ENCODE peak calls at places on chromosome 6, in six cellular contexts. U is stimulated activated CD8-positive, alpha-beta memory T cell treated with anti-CD3 and anti-CD28 coated beads, Interleukin-15, amount 100 ng/mL, for 4 hours; V is stimulated activated naive CD4-positive, alpha-beta T cell; C is ELR; B is hippocampal formation; E is HCEC 1CT. O is an unnamed sample.

GRCh38 chr6:161545741-161546140 is 271.9 kb upstream of the AGPAT4 start:
- DNase-seq in C (no peak), E (no peak), B (no peak), V (no peak), U (no peak), O (no peak)

GRCh38 chr6:97215157-97215769 is 67.8 kb downstream of the MMS22L start:
- DNase-seq in C (peak; percentile 69), U (no peak), B (peak; percentile 85), E (peak; percentile 64), V (no peak), O (no peak)

GRCh38 chr6:3013486-3013885 is 13.8 kb downstream of the NQO2 start:
- DNase-seq in C (peak; percentile 86), E (peak; percentile 9), V (no peak), B (no peak), U (no peak), O (no peak)

GRCh38 chr6:166555066-166555465 is 31.4 kb downstream of the RAMACL start:
- DNase-seq in E (no peak), B (no peak), U (no peak), C (no peak), V (no peak), O (no peak)

GRCh38 chr6:53852805-53853204 is 58.0 kb downstream of the LRRC1 start:
- DNase-seq in V (no peak), B (no peak), E (no peak), C (no peak), U (no peak), O (no peak)

GRCh38 chr6:146851837-146852236 is 253.1 kb downstream of the ADGB start:
- DNase-seq in C (peak; percentile 90), B (no peak), V (no peak), E (peak; percentile 96), U (no peak), O (no peak)

GRCh38 chr6:111852704-111853103 is 20.5 kb downstream of the FYN start:
- DNase-seq in B (no peak), V (no peak), U (no peak), C (no peak), E (peak; percentile 32), O (no peak)

GRCh38 chr6:82246802-82247633 is 526 bp downstream of the IBTK start:
- DNase-seq in U (no peak), B (peak; percentile 60), V (no peak), E (peak; percentile 39), C (peak; percentile 73), O (no peak)

GRCh38 chr6:79436232-79436631 is 101.0 kb downstream of the LCA5 start:
- DNase-seq in U (no peak), B (no peak), C (no peak), V (no peak), E (peak; percentile 55), O (no peak)

GRCh38 chr6:153129873-153130514 is 1.1 kb downstream of the RGS17 start:
- DNase-seq in E (peak; percentile 22), C (peak; percentile 46), U (no peak), B (peak; percentile 2), V (no peak), O (no peak)

GRCh38 chr6:101722991-101723579 is 329.6 kb downstream of the GRIK2 start:
- DNase-seq in B (no peak), V (no peak), C (peak; percentile 89), U (no peak), E (peak; percentile 83), O (no peak)

GRCh38 chr6:132504757-132505156 is 8.2 kb downstream of the STX7 start:
- DNase-seq in U (no peak), V (no peak), E (no peak), C (no peak), B (no peak), O (no peak)

GRCh38 chr6:44132476-44132875 is 5.1 kb downstream of the TMEM63B start:
- DNase-seq in E (no peak), B (no peak), V (no peak), C (no peak), U (no peak), O (no peak)

GRCh38 chr6:43120938-43121913 is 45.1 kb downstream of the PTK7 start:
- DNase-seq in B (no peak), U (no peak), V (no peak), E (peak; percentile 97), C (peak; percentile 98), O (no peak)

GRCh38 chr6:126614642-126615504 is 275.0 kb downstream of the CENPW start:
- DNase-seq in B (no peak), V (no peak), E (no peak), U (no peak), C (no peak), O (no peak)

GRCh38 chr6:97440590-97441176 is 157.7 kb upstream of the MMS22L start:
- DNase-seq in V (no peak), U (no peak), E (peak; percentile 12), B (peak; percentile 91), C (peak; percentile 56), O (no peak)

GRCh38 chr6:109877028-109877726 is 100.9 kb upstream of the GPR6 start:
- DNase-seq in V (no peak), E (no peak), B (no peak), C (no peak), U (no peak), O (no peak)

GRCh38 chr6:41027799-41028617 is 11.0 kb downstream of the UNC5CL start:
- DNase-seq in B (peak; percentile 40), V (peak; percentile 59), C (peak; percentile 71), U (peak; percentile 45), E (peak; percentile 55), O (peak; percentile 43)

GRCh38 chr6:30615958-30616810 is 859 bp downstream of the PPP1R10 start:
- DNase-seq in U (no peak), C (peak; percentile 63), V (peak; percentile 25), B (peak; percentile 24), E (no peak), O (peak; percentile 27)

GRCh38 chr6:48092550-48093217 is 18.3 kb downstream of the PTCHD4 start:
- DNase-seq in E (no peak), C (no peak), U (no peak), V (no peak), B (no peak), O (no peak)

GRCh38 chr6:137102851-137103492 is 58.2 kb upstream of the IL20RA start:
- DNase-seq in E (no peak), V (no peak), B (no peak), C (no peak), U (no peak), O (no peak)

GRCh38 chr6:20704325-20704724 is 170.1 kb downstream of the CDKAL1 start:
- DNase-seq in V (no peak), U (no peak), C (no peak), B (no peak), E (no peak), O (no peak)

GRCh38 chr6:155493694-155494143 is 38.1 kb upstream of the NOX3 start:
- DNase-seq in V (no peak), C (peak; percentile 100), B (no peak), E (peak; percentile 99), U (no peak), O (no peak)

GRCh38 chr6:41728073-41728936 is 7.1 kb downstream of the TFEB start:
- DNase-seq in C (no peak), B (peak; percentile 39), E (no peak), U (no peak), V (no peak), O (no peak)

GRCh38 chr6:28000351-28001045 is 43.5 kb downstream of the OR2B6 start:
- DNase-seq in E (no peak), C (no peak), V (no peak), U (no peak), B (no peak), O (no peak)

GRCh38 chr6:157045831-157046454 is 268.8 kb downstream of the ARID1B start:
- DNase-seq in C (peak; percentile 86), U (no peak), E (peak; percentile 80), V (no peak), B (no peak), O (no peak)

GRCh38 chr6:149079911-149080501 is 237.5 kb upstream of the TAB2 start:
- DNase-seq in C (peak; percentile 23), B (no peak), U (no peak), V (no peak), E (peak; percentile 68), O (no peak)

GRCh38 chr6:84618046-84618752 is 146.2 kb downstream of the TBX18 start:
- DNase-seq in V (no peak), U (no peak), B (no peak), C (peak; percentile 92), E (peak; percentile 91), O (no peak)

GRCh38 chr6:74117113-74117512 is 421.1 kb downstream of the CD109 start:
- DNase-seq in C (no peak), V (no peak), U (no peak), B (no peak), E (no peak), O (no peak)

GRCh38 chr6:658244-658643 is 1.3 kb upstream of the HUS1B start:
- DNase-seq in V (no peak), C (no peak), E (no peak), U (no peak), B (no peak), O (no peak)

GRCh38 chr6:140537834-140538680 is 1163.6 kb upstream of the CITED2 start:
- DNase-seq in E (peak; percentile 99), U (no peak), C (peak; percentile 93), V (no peak), B (peak; percentile 26), O (no peak)